ENCODE peak calls at places on chromosomes 1 and 21, in eight cellular contexts. L, D, T, H, U, G, M and W are unnamed samples.

GRCh38 chr1:47191940-47192457 is 2.2 kb upstream of the PDZK1IP1 start:
- DNase-seq in L (no peak), D (no peak), T (peak), H (no peak), U (no peak), G (no peak), M (no peak), W (no peak)

GRCh38 chr1:34267326-34267725 is 90.6 kb downstream of the C1orf94 start:
- DNase-seq in L (no peak), D (no peak), T (no peak), H (no peak), U (no peak), G (no peak), M (no peak), W (no peak)

GRCh38 chr1:91617242-91617837 is 116.7 kb downstream of the CDC7 start:
- DNase-seq in L (peak), D (no peak), T (no peak), H (peak), U (peak), G (peak), M (peak), W (no peak)

GRCh38 chr1:86339906-86340305 is 56.2 kb downstream of the ODF2L start:
- DNase-seq in L (no peak), D (no peak), T (no peak), H (no peak), U (no peak), G (no peak), M (no peak), W (no peak)

GRCh38 chr1:202632241-202632640 is 78.0 kb downstream of the SYT2 start:
- DNase-seq in L (no peak), D (no peak), T (no peak), H (no peak), U (no peak), G (no peak), M (no peak), W (no peak)

GRCh38 chr1:196685506-196685905 is 33.7 kb downstream of the CFH start:
- DNase-seq in L (no peak), D (no peak), T (no peak), H (no peak), U (no peak), G (no peak), M (no peak), W (no peak)

GRCh38 chr1:113101588-113101987 is 28.6 kb downstream of the LRIG2 start:
- DNase-seq in L (no peak), D (no peak), T (no peak), H (no peak), U (no peak), G (no peak), M (no peak), W (no peak)

GRCh38 chr1:3727042-3727824 is 25.0 kb upstream of the CCDC27 start:
- DNase-seq in L (no peak), D (no peak), T (no peak), H (peak), U (no peak), G (no peak), M (no peak), W (peak)

GRCh38 chr1:202158810-202159533 is 1.4 kb downstream of the PTPN7 start:
- DNase-seq in L (no peak), D (no peak), T (no peak), H (no peak), U (no peak), G (no peak), M (no peak), W (peak)

GRCh38 chr1:67005068-67005467 is 48.9 kb downstream of the SLC35D1 start:
- DNase-seq in L (no peak), D (no peak), T (no peak), H (no peak), U (no peak), G (no peak), M (peak), W (no peak)

GRCh38 chr1:154788241-154788870 is 81.7 kb downstream of the KCNN3 start:
- DNase-seq in L (no peak), D (no peak), T (no peak), H (no peak), U (no peak), G (no peak), M (no peak), W (no peak)

GRCh38 chr1:155695107-155695506 is 6.2 kb downstream of the DAP3 start:
- DNase-seq in L (no peak), D (no peak), T (no peak), H (no peak), U (no peak), G (no peak), M (no peak), W (no peak)

GRCh38 chr1:243507001-243507671 is 251.3 kb downstream of the SDCCAG8 start:
- DNase-seq in L (no peak), D (no peak), T (no peak), H (no peak), U (no peak), G (no peak), M (no peak), W (no peak)

GRCh38 chr1:153961421-153961820 is 1.9 kb downstream of the SLC39A1 start:
- DNase-seq in L (no peak), D (no peak), T (no peak), H (no peak), U (no peak), G (no peak), M (no peak), W (no peak)

GRCh38 chr21:25735895-25736597 is 1.3 kb downstream of the GABPA start:
- DNase-seq in L (no peak), D (no peak), T (no peak), H (peak), U (no peak), G (no peak), M (no peak), W (no peak)

GRCh38 chr1:222754386-222755139 is 17.6 kb downstream of the FAM177B start:
- DNase-seq in L (no peak), D (no peak), T (peak), H (peak), U (no peak), G (peak), M (no peak), W (no peak)

GRCh38 chr1:55309053-55309452 is 93.9 kb upstream of the USP24 start:
- DNase-seq in L (no peak), D (no peak), T (no peak), H (no peak), U (no peak), G (no peak), M (no peak), W (no peak)

GRCh38 chr1:26336477-26337205 is 17.3 kb downstream of the CRYBG2 start:
- DNase-seq in L (peak), D (peak), T (peak), H (peak), U (peak), G (no peak), M (peak), W (peak)

GRCh38 chr1:60765204-60765603 is 317.2 kb upstream of the NFIA start:
- DNase-seq in L (no peak), D (no peak), T (no peak), H (peak), U (no peak), G (no peak), M (peak), W (no peak)

GRCh38 chr21:34582506-34583150 is 32.3 kb downstream of the RCAN1 start:
- DNase-seq in L (no peak), D (no peak), T (no peak), H (peak), U (peak), G (no peak), M (no peak), W (peak)

GRCh38 chr1:198890531-198890930 is 251.7 kb downstream of the PTPRC start:
- DNase-seq in L (no peak), D (no peak), T (no peak), H (no peak), U (no peak), G (no peak), M (no peak), W (no peak)

GRCh38 chr1:227758366-227758765 is 23.1 kb downstream of the SNAP47 start:
- DNase-seq in L (no peak), D (no peak), T (no peak), H (peak), U (no peak), G (no peak), M (no peak), W (no peak)

GRCh38 chr1:169031566-169032224 is 74.8 kb upstream of the ATP1B1 start:
- DNase-seq in L (no peak), D (no peak), T (no peak), H (no peak), U (no peak), G (peak), M (no peak), W (no peak)

GRCh38 chr1:21436488-21437340 is 3.2 kb upstream of the NBPF3 start:
- DNase-seq in L (no peak), D (no peak), T (no peak), H (peak), U (no peak), G (no peak), M (no peak), W (no peak)

GRCh38 chr1:162168261-162168660 is 98.8 kb downstream of the NOS1AP start:
- DNase-seq in L (no peak), D (no peak), T (no peak), H (no peak), U (no peak), G (no peak), M (peak), W (no peak)

GRCh38 chr1:3775498-3776230 is 3.1 kb downstream of the SMIM1 start:
- DNase-seq in L (no peak), D (peak), T (peak), H (peak), U (peak), G (peak), M (no peak), W (peak)

GRCh38 chr1:89771991-89772560 is 48.8 kb upstream of the LRRC8D start:
- DNase-seq in L (no peak), D (no peak), T (no peak), H (no peak), U (no peak), G (no peak), M (no peak), W (no peak)

GRCh38 chr1:21779613-21780521 is 3.1 kb downstream of the USP48 start:
- DNase-seq in L (no peak), D (no peak), T (no peak), H (no peak), U (no peak), G (no peak), M (no peak), W (no peak)

GRCh38 chr1:109499661-109500536 is 6.0 kb downstream of the CYB561D1 start:
- DNase-seq in L (no peak), D (no peak), T (no peak), H (peak), U (no peak), G (no peak), M (no peak), W (no peak)

GRCh38 chr1:153404768-153405167 is 11.6 kb upstream of the S100A7A start:
- DNase-seq in L (no peak), D (peak), T (no peak), H (no peak), U (peak), G (no peak), M (no peak), W (peak)

GRCh38 chr1:23282967-23283366 is 61.1 kb downstream of the HNRNPR start:
- DNase-seq in L (no peak), D (no peak), T (no peak), H (no peak), U (no peak), G (no peak), M (no peak), W (no peak)

GRCh38 chr1:6502000-6502891 is 10.8 kb upstream of the PLEKHG5 start:
- DNase-seq in L (no peak), D (no peak), T (peak), H (no peak), U (peak), G (peak), M (no peak), W (no peak)

GRCh38 chr1:162538815-162539431 is 22.6 kb upstream of the UAP1 start:
- DNase-seq in L (no peak), D (no peak), T (no peak), H (no peak), U (no peak), G (no peak), M (no peak), W (no peak)

GRCh38 chr1:200409203-200409760 is 554 bp downstream of the ZNF281 start:
- DNase-seq in L (peak), D (peak), T (no peak), H (peak), U (peak), G (peak), M (no peak), W (peak)

GRCh38 chr1:67716800-67717199 is 31.8 kb downstream of the GADD45A start:
- DNase-seq in L (no peak), D (no peak), T (no peak), H (no peak), U (no peak), G (no peak), M (no peak), W (no peak)